ENCODE peak calls at places on chromosomes 12 and 14, in four cellular contexts. H, I, T and M are unnamed samples.

GRCh38 chr12:5329118-5329517 is 102.8 kb upstream of the NTF3 start:
- DNase-seq in H (no peak), I (no peak), T (no peak), M (no peak)

GRCh38 chr12:131900397-131900796 is 6.0 kb downstream of the ULK1 start:
- DNase-seq in H (no peak), I (no peak), T (no peak), M (no peak)

GRCh38 chr12:8544295-8544694 is 3.6 kb upstream of the CLEC4E start:
- DNase-seq in H (no peak), I (peak), T (peak), M (peak)

GRCh38 chr14:76011959-76012802 is 26.6 kb downstream of the IFT43 start:
- DNase-seq in H (no peak), I (peak), T (no peak), M (no peak)

GRCh38 chr12:76259071-76259470 is 89.1 kb downstream of the BBS10 start:
- DNase-seq in H (no peak), I (peak), T (no peak), M (no peak)

GRCh38 chr14:103385994-103386491 is 828 bp downstream of the MARK3 start:
- DNase-seq in H (peak), I (peak), T (peak), M (no peak)

GRCh38 chr14:92430686-92431085 is 82.9 kb upstream of the RIN3 start:
- DNase-seq in H (no peak), I (no peak), T (no peak), M (no peak)

GRCh38 chr12:47184813-47185212 is 105.1 kb upstream of the AMIGO2 start:
- DNase-seq in H (no peak), I (no peak), T (no peak), M (no peak)

GRCh38 chr12:124940393-124941169 is 26.1 kb upstream of the UBC start:
- DNase-seq in H (peak), I (peak), T (peak), M (peak)

GRCh38 chr14:99872786-99873440 is 79.7 kb downstream of the EML1 start:
- DNase-seq in H (no peak), I (no peak), T (no peak), M (no peak)

GRCh38 chr14:38122241-38122640 is 85.5 kb upstream of the SSTR1 start:
- DNase-seq in H (no peak), I (peak), T (no peak), M (no peak)

GRCh38 chr12:48828293-48828692 is 10.0 kb downstream of the CACNB3 start:
- DNase-seq in H (no peak), I (no peak), T (no peak), M (no peak)

GRCh38 chr12:11738450-11738849 is 89.0 kb downstream of the ETV6 start:
- DNase-seq in H (no peak), I (no peak), T (no peak), M (no peak)

GRCh38 chr12:13534645-13535398 is 338.3 kb downstream of the EMP1 start:
- DNase-seq in H (peak), I (peak), T (peak), M (peak)

GRCh38 chr12:121893901-121894540 is 5.4 kb downstream of the PSMD9 start:
- DNase-seq in H (no peak), I (peak), T (no peak), M (no peak)

GRCh38 chr12:85951823-85952222 is 77.7 kb downstream of the NTS start:
- DNase-seq in H (no peak), I (peak), T (no peak), M (no peak)

GRCh38 chr12:2443766-2444165 is 351.0 kb upstream of the FKBP4 start:
- DNase-seq in H (no peak), I (peak), T (no peak), M (no peak)

GRCh38 chr12:121248611-121249010 is 38.7 kb downstream of the P2RX4 start:
- DNase-seq in H (no peak), I (no peak), T (no peak), M (no peak)

GRCh38 chr12:108772247-108772646 is 40.9 kb upstream of the CORO1C start:
- DNase-seq in H (no peak), I (no peak), T (no peak), M (no peak)

GRCh38 chr14:35480119-35480769 is 53.7 kb upstream of the INSM2 start:
- DNase-seq in H (no peak), I (peak), T (no peak), M (no peak)

GRCh38 chr12:63668028-63668799 is at the start of gene DPY19L2:
- DNase-seq in H (peak), I (peak), T (peak), M (no peak)

GRCh38 chr14:33946679-33947078 is 4.2 kb downstream of the EGLN3 start:
- DNase-seq in H (no peak), I (no peak), T (no peak), M (no peak)

GRCh38 chr12:32273712-32274111 is 125.6 kb upstream of the FGD4 start:
- DNase-seq in H (no peak), I (no peak), T (peak), M (no peak)

GRCh38 chr14:68594737-68595380 is 198.0 kb downstream of the ZFP36L1 start:
- DNase-seq in H (peak), I (no peak), T (no peak), M (no peak)

GRCh38 chr12:1464925-1465324 is 129.5 kb downstream of the FBXL14 start:
- DNase-seq in H (no peak), I (no peak), T (no peak), M (no peak)

GRCh38 chr12:54562720-54563356 is 13.4 kb downstream of the PDE1B start:
- DNase-seq in H (no peak), I (no peak), T (no peak), M (no peak)

GRCh38 chr12:47838286-47838931 is 18.7 kb upstream of the HDAC7 start:
- DNase-seq in H (no peak), I (peak), T (peak), M (no peak)

GRCh38 chr12:11832100-11832499 is 182.6 kb downstream of the ETV6 start:
- DNase-seq in H (no peak), I (no peak), T (no peak), M (no peak)

GRCh38 chr12:12548713-12549112 is 13.9 kb downstream of the DUSP16 start:
- DNase-seq in H (no peak), I (no peak), T (no peak), M (no peak)

GRCh38 chr14:54686219-54686870 is 119.4 kb downstream of the SAMD4A start:
- DNase-seq in H (no peak), I (peak), T (no peak), M (peak)

GRCh38 chr12:109695961-109696461 is 17.6 kb upstream of the FAM222A start:
- DNase-seq in H (no peak), I (peak), T (no peak), M (no peak)

GRCh38 chr14:37436519-37436918 is 158.5 kb downstream of the FOXA1 start:
- DNase-seq in H (no peak), I (no peak), T (no peak), M (no peak)

GRCh38 chr12:87828384-87828973 is 200.7 kb downstream of the C12orf50 start:
- DNase-seq in H (no peak), I (no peak), T (no peak), M (no peak)

GRCh38 chr14:68309631-68310030 is 483.2 kb downstream of the ZFP36L1 start:
- DNase-seq in H (no peak), I (peak), T (no peak), M (no peak)

GRCh38 chr12:102659200-102659911 is 179.0 kb upstream of the IGF1 start:
- DNase-seq in H (no peak), I (no peak), T (no peak), M (no peak)
- TF ChIP-seq CTCF in H (no peak), I (no peak), T (no peak), M (no peak)

GRCh38 chr12:117441751-117442150 is 80.3 kb upstream of the NOS1 start:
- DNase-seq in H (peak), I (peak), T (no peak), M (no peak)
- TF ChIP-seq CTCF in H (no peak), I (no peak), T (no peak), M (no peak)

GRCh38 chr14:23547924-23548323 is 3.6 kb downstream of the ZFHX2 start:
- DNase-seq in H (no peak), I (no peak), T (no peak), M (no peak)

GRCh38 chr14:23548351-23549318 is 2.9 kb downstream of the ZFHX2 start:
- DNase-seq in H (no peak), I (peak), T (no peak), M (no peak)

GRCh38 chr14:23550827-23551265 is 719 bp downstream of the ZFHX2 start:
- DNase-seq in H (no peak), I (peak), T (no peak), M (no peak)

GRCh38 chr14:23551266-23552028 is at the start of gene ZFHX2:
- DNase-seq in H (peak), I (peak), T (peak), M (peak)

GRCh38 chr14:23550131-23550826 is 1.3 kb downstream of the ZFHX2 start:
- DNase-seq in H (no peak), I (no peak), T (no peak), M (no peak)
- TF ChIP-seq CTCF in H (no peak), I (no peak), T (no peak), M (no peak)

DNA sequence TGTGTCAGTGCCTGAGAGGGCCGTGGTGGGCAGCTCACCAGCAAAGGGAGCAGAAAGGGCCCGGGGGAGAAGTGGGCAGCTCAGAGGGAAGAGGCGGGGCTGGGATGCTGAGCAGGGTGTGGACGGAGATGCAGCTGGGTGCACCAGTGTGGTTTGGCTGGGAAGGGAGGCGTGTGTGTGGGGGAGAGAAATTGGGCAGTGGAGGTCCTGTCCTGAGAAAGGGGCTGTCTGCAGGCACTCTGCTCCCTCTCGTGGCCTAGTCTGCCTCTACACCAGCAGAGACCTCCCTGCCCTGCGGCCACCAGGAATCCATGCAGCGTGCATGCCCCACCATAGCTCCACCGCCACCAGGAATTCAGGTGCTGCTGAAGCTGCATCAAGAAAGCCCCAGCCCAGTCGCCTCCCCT is 6.4 kb downstream of the TMEM121 start:
- DNase-seq in H (no peak), I (peak), T (peak), M (no peak)
- TF ChIP-seq CTCF in H (no peak), I (peak), T (peak), M (no peak)

GRCh38 chr12:45426294-45426693 is 210.4 kb downstream of the ANO6 start:
- DNase-seq in H (no peak), I (no peak), T (no peak), M (no peak)
- TF ChIP-seq CTCF in H (no peak), I (no peak), T (no peak), M (no peak)

DNA sequence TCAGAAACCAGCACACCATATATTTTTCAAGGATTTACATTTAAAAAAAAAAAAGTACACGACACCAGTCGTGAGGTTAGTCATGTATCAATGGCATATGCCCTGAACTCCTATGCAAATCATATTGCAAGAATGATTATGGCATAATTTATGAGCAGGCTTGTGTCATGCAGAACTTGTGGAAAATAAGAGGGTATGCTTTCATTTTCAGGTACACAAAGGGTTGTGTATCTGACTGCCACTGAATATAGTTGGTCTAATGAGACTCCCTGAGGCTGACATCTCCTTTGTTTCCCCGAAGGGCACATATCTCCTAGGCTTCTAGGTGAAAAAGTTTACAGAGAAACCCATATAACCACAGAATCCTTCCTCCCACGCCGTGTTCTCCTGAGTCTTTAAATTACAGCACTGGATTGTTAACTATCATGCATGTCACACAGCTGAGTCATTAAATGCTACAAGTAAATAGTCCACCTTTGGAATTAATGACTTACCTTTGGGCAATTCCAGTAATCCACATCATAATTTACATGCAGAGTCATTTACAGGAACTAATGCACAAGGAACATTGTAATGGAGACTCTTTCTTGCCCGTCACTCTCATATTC is 356.7 kb upstream of the DIO2 start:
- DNase-seq in H (no peak), I (peak), T (no peak), M (no peak)
- TF ChIP-seq CTCF in H (no peak), I (no peak), T (no peak), M (no peak)

GRCh38 chr12:92928962-92929915 is at the start of gene EEA1:
- DNase-seq in H (peak), I (peak), T (peak), M (peak)

GRCh38 chr12:92927436-92928116 is 1.5 kb downstream of the EEA1 start:
- DNase-seq in H (no peak), I (peak), T (no peak), M (no peak)

GRCh38 chr12:92928431-92928961 is 599 bp downstream of the EEA1 start:
- DNase-seq in H (peak), I (peak), T (peak), M (peak)

GRCh38 chr12:92926549-92926948 is 2.5 kb downstream of the EEA1 start:
- DNase-seq in H (no peak), I (no peak), T (no peak), M (no peak)

GRCh38 chr12:92927055-92927435 is 2.0 kb downstream of the EEA1 start:
- DNase-seq in H (no peak), I (peak), T (no peak), M (no peak)
- TF ChIP-seq CTCF in H (no peak), I (peak), T (peak), M (no peak)